ENCODE peak calls at places on chromosomes 12 and 14, in four cellular contexts. One of them, this sample, is unnamed.

GRCh38 chr12:64625243-64626077 is 15.2 kb downstream of the RASSF3 start:
- DNase-seq in K562: peak
- DNase-seq in GM12878: peak
- DNase-seq in HepG2: peak
- DNase-seq in this sample: peak

GRCh38 chr14:75205586-75205985 is 29.2 kb upstream of the TMED10 start:
- DNase-seq in K562: no peak
- DNase-seq in GM12878: no peak
- DNase-seq in HepG2: no peak
- DNase-seq in this sample: no peak

GRCh38 chr12:19833775-19834501 is 394.6 kb downstream of the AEBP2 start:
- DNase-seq in K562: no peak
- DNase-seq in GM12878: no peak
- DNase-seq in HepG2: no peak
- DNase-seq in this sample: no peak

GRCh38 chr12:115963030-115963480 is 314.4 kb downstream of the MED13L start:
- DNase-seq in K562: no peak
- DNase-seq in GM12878: no peak
- DNase-seq in HepG2: no peak
- DNase-seq in this sample: no peak

GRCh38 chr14:96212140-96212539 is 7.5 kb downstream of the BDKRB2 start:
- DNase-seq in K562: no peak
- DNase-seq in GM12878: no peak
- DNase-seq in HepG2: no peak
- DNase-seq in this sample: no peak

GRCh38 chr12:31890295-31891285 is 68.6 kb upstream of the RESF1 start:
- DNase-seq in K562: no peak
- DNase-seq in GM12878: no peak
- DNase-seq in HepG2: no peak
- DNase-seq in this sample: no peak

GRCh38 chr12:18257251-18257650 is 4.1 kb upstream of the PIK3C2G start:
- DNase-seq in K562: no peak
- DNase-seq in GM12878: no peak
- DNase-seq in HepG2: no peak
- DNase-seq in this sample: no peak

GRCh38 chr12:108696111-108696995 is 35.0 kb downstream of the CORO1C start:
- DNase-seq in K562: peak
- DNase-seq in GM12878: no peak
- DNase-seq in HepG2: no peak
- DNase-seq in this sample: no peak

GRCh38 chr12:53174881-53175491 is 5.5 kb upstream of the ZNF740 start:
- DNase-seq in K562: peak
- DNase-seq in GM12878: no peak
- DNase-seq in HepG2: peak
- DNase-seq in this sample: no peak

GRCh38 chr14:35525695-35526094 is 8.3 kb upstream of the INSM2 start:
- DNase-seq in K562: no peak
- DNase-seq in GM12878: no peak
- DNase-seq in HepG2: no peak
- DNase-seq in this sample: no peak

GRCh38 chr12:23750923-23751322 is 198.5 kb downstream of the SOX5 start:
- DNase-seq in K562: no peak
- DNase-seq in GM12878: no peak
- DNase-seq in HepG2: no peak
- DNase-seq in this sample: no peak

GRCh38 chr12:86838709-86839108 is 582.5 kb upstream of the MGAT4C start:
- DNase-seq in K562: no peak
- DNase-seq in GM12878: no peak
- DNase-seq in HepG2: no peak
- DNase-seq in this sample: no peak

GRCh38 chr12:19842116-19842515 is 402.8 kb downstream of the AEBP2 start:
- DNase-seq in K562: no peak
- DNase-seq in GM12878: no peak
- DNase-seq in HepG2: no peak
- DNase-seq in this sample: no peak

GRCh38 chr12:33581613-33582122 is 142.0 kb upstream of the SYT10 start:
- DNase-seq in K562: no peak
- DNase-seq in GM12878: no peak
- DNase-seq in HepG2: no peak
- DNase-seq in this sample: no peak

GRCh38 chr14:95683793-95684192 is 2.4 kb upstream of the TCL1B start:
- DNase-seq in K562: peak
- DNase-seq in GM12878: no peak
- DNase-seq in HepG2: peak
- DNase-seq in this sample: no peak

GRCh38 chr14:93975791-93976476 is 436 bp downstream of the ASB2 start:
- DNase-seq in K562: no peak
- DNase-seq in GM12878: peak
- DNase-seq in HepG2: no peak
- DNase-seq in this sample: no peak

GRCh38 chr14:93977171-93977570 is 801 bp upstream of the ASB2 start:
- DNase-seq in K562: no peak
- DNase-seq in GM12878: no peak
- DNase-seq in HepG2: no peak
- DNase-seq in this sample: no peak

GRCh38 chr14:93978735-93979134 is 2.4 kb upstream of the ASB2 start:
- DNase-seq in K562: no peak
- DNase-seq in GM12878: no peak
- DNase-seq in HepG2: no peak
- DNase-seq in this sample: no peak

GRCh38 chr14:93976477-93977057 is at the start of gene ASB2:
- DNase-seq in K562: no peak
- DNase-seq in GM12878: no peak
- DNase-seq in HepG2: no peak
- DNase-seq in this sample: no peak

DNA sequence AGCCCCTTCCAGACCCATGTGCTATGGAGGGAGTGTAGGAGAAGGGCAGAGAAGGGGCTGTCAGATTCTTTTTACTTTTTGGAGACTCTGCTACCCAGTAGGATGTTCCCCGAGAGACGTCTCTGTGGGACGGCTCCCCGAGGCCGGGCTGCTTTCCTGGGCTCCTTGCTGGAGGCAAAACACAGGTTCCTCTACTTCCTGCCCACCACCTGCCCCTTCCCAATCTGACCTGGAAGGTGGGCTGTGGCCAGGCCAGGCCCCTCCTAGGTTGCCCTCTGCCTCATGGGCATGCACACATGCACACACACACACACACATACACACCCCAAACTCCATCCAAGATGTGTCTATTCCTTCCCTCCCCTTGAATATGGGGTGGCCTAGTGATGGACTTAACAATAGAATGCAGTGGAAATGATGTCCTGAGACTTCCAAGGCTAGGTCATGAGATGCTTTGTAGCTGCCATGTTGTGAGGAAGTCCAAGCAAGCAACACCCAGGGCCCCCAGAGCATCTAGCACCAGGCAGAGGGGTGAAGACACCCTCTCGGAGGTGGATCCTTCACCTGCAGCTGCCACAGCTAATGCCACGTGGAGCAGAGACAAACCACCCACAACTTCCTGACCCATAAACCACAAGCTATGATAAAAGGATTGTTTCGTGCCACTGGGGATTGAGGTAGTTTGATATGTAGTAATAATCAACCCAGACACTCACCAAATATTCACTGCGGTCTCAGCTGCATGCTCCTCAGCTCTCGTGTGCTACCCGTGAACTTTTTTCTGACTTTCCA is 1.6 kb upstream of the ASB2 start:
- DNase-seq in K562: no peak
- DNase-seq in GM12878: peak
- DNase-seq in HepG2: no peak
- DNase-seq in this sample: no peak
- TF ChIP-seq ZBTB33 in K562: no peak
- TF ChIP-seq ZBTB33 in GM12878: no peak
- TF ChIP-seq ZBTB33 in HepG2: no peak
- TF ChIP-seq ZBTB33 in this sample: no peak

DNA sequence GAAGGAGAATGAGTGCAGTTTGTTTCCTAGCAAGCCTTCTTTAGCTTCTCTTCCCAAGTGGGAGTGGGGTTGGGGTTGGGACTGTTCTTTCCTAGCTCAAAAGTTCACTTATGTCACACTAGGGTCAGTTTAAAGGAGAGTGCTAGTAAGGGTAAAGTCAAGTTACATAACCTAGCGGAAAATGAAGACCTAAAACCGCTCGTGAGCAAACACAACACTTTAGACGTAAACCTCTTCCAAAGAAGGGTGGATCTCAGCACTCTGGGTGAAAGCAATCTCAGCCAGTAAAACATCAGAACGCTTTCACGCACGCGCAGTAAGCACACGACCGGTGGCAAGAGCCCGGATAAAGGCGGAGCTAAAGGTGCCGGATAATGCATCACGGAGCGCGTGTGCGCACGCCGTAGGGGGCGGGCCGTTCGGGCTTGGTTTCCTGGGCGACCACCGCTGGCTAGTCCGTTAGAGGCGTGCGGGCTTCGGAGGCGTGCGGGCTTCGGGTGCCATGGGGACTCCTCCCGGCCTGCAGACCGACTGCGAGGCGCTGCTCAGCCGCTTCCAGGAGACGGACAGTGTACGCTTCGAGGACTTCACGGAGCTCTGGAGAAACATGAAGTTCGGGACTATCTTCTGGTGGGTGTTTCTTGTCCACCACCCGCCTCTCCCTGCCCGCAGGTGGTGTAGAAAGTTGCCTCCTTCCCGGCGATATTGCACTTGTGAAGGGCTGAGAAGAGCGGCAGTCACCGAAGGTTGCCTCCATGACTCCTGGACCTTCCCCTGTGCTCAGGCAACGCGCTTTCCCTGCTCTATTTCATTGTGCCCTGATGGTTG is at the start of gene SNAPC1:
- DNase-seq in K562: peak
- DNase-seq in GM12878: peak
- DNase-seq in HepG2: peak
- DNase-seq in this sample: peak
- TF ChIP-seq FOXM1 in K562: no peak
- TF ChIP-seq FOXM1 in GM12878: no peak
- TF ChIP-seq FOXM1 in HepG2: no peak
- TF ChIP-seq FOXM1 in this sample: no peak

GRCh38 chr14:101357559-101358319 is 203.6 kb upstream of the DIO3 start:
- DNase-seq in K562: no peak
- DNase-seq in GM12878: no peak
- DNase-seq in HepG2: no peak
- DNase-seq in this sample: no peak
- TF ChIP-seq ZBTB33 in K562: no peak
- TF ChIP-seq ZBTB33 in GM12878: no peak
- TF ChIP-seq ZBTB33 in HepG2: no peak
- TF ChIP-seq ZBTB33 in this sample: no peak

GRCh38 chr14:41476526-41476925 is 130.2 kb upstream of the LRFN5 start:
- DNase-seq in K562: no peak
- DNase-seq in GM12878: no peak
- DNase-seq in HepG2: no peak
- DNase-seq in this sample: no peak
- TF ChIP-seq FOXM1 in K562: no peak
- TF ChIP-seq FOXM1 in GM12878: no peak
- TF ChIP-seq FOXM1 in HepG2: no peak
- TF ChIP-seq FOXM1 in this sample: no peak

This sample was measured in SK-N-SH.